ENCODE peak calls at places on chromosome 22, in ten cellular contexts. One of them, this sample, is unnamed.

GRCh38 chr22:36197601-36198146 is 3.9 kb downstream of the APOL4 start:
- DNase-seq in body of pancreas: no peak
- DNase-seq in ovary: peak; percentile 54
- DNase-seq in IMR-90: no peak
- DNase-seq in uterus: no peak
- DNase-seq in heart left ventricle: no peak
- DNase-seq in sigmoid colon: no peak
- DNase-seq in adrenal gland: peak; percentile 55
- DNase-seq in gastrocnemius medialis: no peak
- DNase-seq in right lobe of liver: no peak
- DNase-seq in this sample: no peak

GRCh38 chr22:42365337-42365865 is 66.8 kb downstream of the NFAM1 start:
- DNase-seq in body of pancreas: no peak
- DNase-seq in ovary: no peak
- DNase-seq in IMR-90: no peak
- DNase-seq in uterus: no peak
- DNase-seq in heart left ventricle: peak; percentile 46
- DNase-seq in sigmoid colon: peak; percentile 76
- DNase-seq in adrenal gland: peak; percentile 78
- DNase-seq in gastrocnemius medialis: no peak
- DNase-seq in right lobe of liver: no peak
- DNase-seq in this sample: no peak

GRCh38 chr22:49046546-49047305 is 780.9 kb downstream of the BRD1 start:
- DNase-seq in body of pancreas: peak; percentile 73
- DNase-seq in ovary: no peak
- DNase-seq in IMR-90: no peak
- DNase-seq in uterus: peak; percentile 43
- DNase-seq in heart left ventricle: no peak
- DNase-seq in sigmoid colon: no peak
- DNase-seq in adrenal gland: peak; percentile 57
- DNase-seq in gastrocnemius medialis: no peak
- DNase-seq in right lobe of liver: peak; percentile 50
- DNase-seq in this sample: no peak

GRCh38 chr22:25919452-25919851 is 177.5 kb downstream of the MYO18B start:
- DNase-seq in body of pancreas: no peak
- DNase-seq in ovary: no peak
- DNase-seq in IMR-90: no peak
- DNase-seq in uterus: no peak
- DNase-seq in heart left ventricle: no peak
- DNase-seq in sigmoid colon: no peak
- DNase-seq in adrenal gland: no peak
- DNase-seq in gastrocnemius medialis: peak; percentile 22
- DNase-seq in right lobe of liver: no peak
- DNase-seq in this sample: no peak

GRCh38 chr22:30863161-30863833 is 105.3 kb downstream of the MORC2 start:
- DNase-seq in body of pancreas: no peak
- DNase-seq in ovary: no peak
- DNase-seq in IMR-90: peak; percentile 21
- DNase-seq in uterus: no peak
- DNase-seq in heart left ventricle: peak; percentile 44
- DNase-seq in sigmoid colon: peak; percentile 50
- DNase-seq in adrenal gland: peak; percentile 48
- DNase-seq in gastrocnemius medialis: no peak
- DNase-seq in right lobe of liver: no peak
- DNase-seq in this sample: no peak

GRCh38 chr22:39282642-39283311 is 36.6 kb downstream of the RPL3 start:
- DNase-seq in body of pancreas: no peak
- DNase-seq in ovary: no peak
- DNase-seq in IMR-90: no peak
- DNase-seq in uterus: no peak
- DNase-seq in heart left ventricle: no peak
- DNase-seq in sigmoid colon: no peak
- DNase-seq in adrenal gland: peak; percentile 65
- DNase-seq in gastrocnemius medialis: no peak
- DNase-seq in right lobe of liver: peak; percentile 48
- DNase-seq in this sample: no peak

GRCh38 chr22:44355688-44356070 is 42.9 kb upstream of the SHISAL1 start:
- DNase-seq in body of pancreas: no peak
- DNase-seq in ovary: peak; percentile 31
- DNase-seq in IMR-90: no peak
- DNase-seq in uterus: peak; percentile 19
- DNase-seq in heart left ventricle: peak; percentile 21
- DNase-seq in sigmoid colon: peak; percentile 59
- DNase-seq in adrenal gland: no peak
- DNase-seq in gastrocnemius medialis: no peak
- DNase-seq in right lobe of liver: peak; percentile 10
- DNase-seq in this sample: no peak

GRCh38 chr22:42340695-42341383 is 70.4 kb upstream of the TCF20 start:
- DNase-seq in body of pancreas: peak; percentile 46
- DNase-seq in ovary: no peak
- DNase-seq in IMR-90: no peak
- DNase-seq in uterus: peak; percentile 33
- DNase-seq in heart left ventricle: no peak
- DNase-seq in sigmoid colon: peak; percentile 81
- DNase-seq in adrenal gland: peak; percentile 75
- DNase-seq in gastrocnemius medialis: no peak
- DNase-seq in right lobe of liver: no peak
- DNase-seq in this sample: no peak

GRCh38 chr22:27105142-27106025 is 448.0 kb downstream of the MIAT start:
- DNase-seq in body of pancreas: peak; percentile 37
- DNase-seq in ovary: peak; percentile 84
- DNase-seq in IMR-90: peak; percentile 86
- DNase-seq in uterus: peak; percentile 88
- DNase-seq in heart left ventricle: no peak
- DNase-seq in sigmoid colon: peak; percentile 96
- DNase-seq in adrenal gland: peak; percentile 79
- DNase-seq in gastrocnemius medialis: peak; percentile 58
- DNase-seq in right lobe of liver: no peak
- DNase-seq in this sample: no peak

GRCh38 chr22:49754674-49755590 is 72.7 kb downstream of the BRD1 start:
- DNase-seq in body of pancreas: no peak
- DNase-seq in ovary: no peak
- DNase-seq in IMR-90: no peak
- DNase-seq in uterus: no peak
- DNase-seq in heart left ventricle: peak; percentile 55
- DNase-seq in sigmoid colon: peak; percentile 44
- DNase-seq in adrenal gland: peak; percentile 25
- DNase-seq in gastrocnemius medialis: no peak
- DNase-seq in right lobe of liver: no peak
- DNase-seq in this sample: no peak

GRCh38 chr22:21673534-21674321 is 7.9 kb downstream of the PPIL2 start:
- DNase-seq in body of pancreas: no peak
- DNase-seq in ovary: no peak
- DNase-seq in IMR-90: no peak
- DNase-seq in uterus: no peak
- DNase-seq in heart left ventricle: peak; percentile 41
- DNase-seq in sigmoid colon: no peak
- DNase-seq in adrenal gland: no peak
- DNase-seq in gastrocnemius medialis: no peak
- DNase-seq in right lobe of liver: no peak
- DNase-seq in this sample: no peak
- H3K36me3 ChIP-seq in body of pancreas: peaks cover 32% of the 10 kb centered on the region
- H3K36me3 ChIP-seq in ovary: no peaks in the 10 kb centered on the region
- H3K36me3 ChIP-seq in IMR-90: peaks cover 45% of the 10 kb centered on the region
- H3K36me3 ChIP-seq in uterus: no peaks in the 10 kb centered on the region
- H3K36me3 ChIP-seq in heart left ventricle: peaks cover 23% of the 10 kb centered on the region
- H3K36me3 ChIP-seq in sigmoid colon: peaks cover 21% of the 10 kb centered on the region
- H3K36me3 ChIP-seq in adrenal gland: no peaks in the 10 kb centered on the region
- H3K36me3 ChIP-seq in gastrocnemius medialis: no peaks in the 10 kb centered on the region
- H3K36me3 ChIP-seq in right lobe of liver: peaks cover 28% of the 10 kb centered on the region
- H3K36me3 ChIP-seq in this sample: peaks cover 19% of the 10 kb centered on the region

DNA sequence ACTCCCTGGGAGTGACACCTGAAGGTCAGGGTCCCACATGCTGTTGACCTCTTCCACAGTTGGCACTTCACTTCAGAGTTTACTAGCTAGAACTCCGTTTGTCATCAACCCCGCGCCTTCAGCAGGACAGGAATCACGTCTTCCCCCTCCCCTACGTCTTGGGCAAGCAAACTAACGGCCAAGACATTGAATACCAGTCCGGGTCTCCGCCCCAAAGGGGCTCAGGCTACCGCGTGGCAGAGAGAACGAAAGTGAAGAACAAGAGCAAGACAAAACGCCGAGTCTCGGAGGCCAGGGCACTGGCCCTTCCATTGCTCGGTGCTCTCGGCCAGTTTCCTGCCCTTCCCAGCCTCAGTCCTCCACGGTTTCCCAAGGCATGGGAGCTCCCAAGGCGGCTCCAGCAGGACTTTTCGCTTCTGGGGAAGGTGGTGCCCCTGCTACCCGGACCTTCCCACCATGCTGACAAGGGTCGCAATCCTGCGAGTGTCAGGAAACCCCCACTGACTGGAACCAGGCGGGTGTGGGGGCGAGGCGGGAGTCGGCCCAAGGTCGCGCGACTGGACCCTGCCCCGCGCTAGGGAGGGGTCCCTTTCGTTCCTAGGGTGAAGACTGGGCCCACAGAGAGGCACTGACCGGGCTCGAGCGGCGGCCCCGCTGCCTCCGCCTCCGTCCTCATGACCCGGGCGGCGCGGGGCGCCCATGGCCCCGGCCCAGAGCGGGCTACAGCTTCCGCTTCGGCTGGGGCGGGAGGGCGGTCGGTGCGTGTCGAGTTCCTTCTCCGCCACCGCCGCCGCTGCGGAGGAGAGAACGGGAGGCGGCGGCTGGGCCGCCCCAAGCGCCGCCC is at the start of gene GUCD1:
- DNase-seq in body of pancreas: peak; percentile 42
- DNase-seq in ovary: peak; percentile 26
- DNase-seq in IMR-90: peak; percentile 41
- DNase-seq in uterus: no peak
- DNase-seq in heart left ventricle: peak; percentile 66
- DNase-seq in sigmoid colon: no peak
- DNase-seq in adrenal gland: peak; percentile 75
- DNase-seq in gastrocnemius medialis: peak; percentile 27
- DNase-seq in right lobe of liver: peak; percentile 50
- DNase-seq in this sample: peak; percentile 24
- TF ChIP-seq POLR2A in body of pancreas: peak; percentile 74
- TF ChIP-seq POLR2A in ovary: peak; percentile 74
- TF ChIP-seq POLR2A in IMR-90: peak; percentile 62
- TF ChIP-seq POLR2A in uterus: peak; percentile 48
- TF ChIP-seq POLR2A in heart left ventricle: peak; percentile 96
- TF ChIP-seq POLR2A in sigmoid colon: peak; percentile 81
- TF ChIP-seq POLR2A in adrenal gland: peak; percentile 68
- TF ChIP-seq POLR2A in gastrocnemius medialis: peak; percentile 94
- TF ChIP-seq POLR2A in right lobe of liver: peak; percentile 96
- TF ChIP-seq POLR2A in this sample: peak; percentile 82

GRCh38 chr22:46086577-46087335 is 63.6 kb upstream of the PPARA start:
- DNase-seq in body of pancreas: peak; percentile 46
- DNase-seq in ovary: no peak
- DNase-seq in IMR-90: peak; percentile 29
- DNase-seq in uterus: peak; percentile 48
- DNase-seq in heart left ventricle: peak; percentile 63
- DNase-seq in sigmoid colon: peak; percentile 73
- DNase-seq in adrenal gland: peak; percentile 67
- DNase-seq in gastrocnemius medialis: no peak
- DNase-seq in right lobe of liver: peak; percentile 41
- DNase-seq in this sample: no peak
- H3K36me3 ChIP-seq in body of pancreas: no peaks in the 10 kb centered on the region
- H3K36me3 ChIP-seq in ovary: no peaks in the 10 kb centered on the region
- H3K36me3 ChIP-seq in IMR-90: peaks cover 45% of the 10 kb centered on the region
- H3K36me3 ChIP-seq in uterus: no peaks in the 10 kb centered on the region
- H3K36me3 ChIP-seq in heart left ventricle: peaks cover 18% of the 10 kb centered on the region
- H3K36me3 ChIP-seq in sigmoid colon: no peaks in the 10 kb centered on the region
- H3K36me3 ChIP-seq in adrenal gland: no peaks in the 10 kb centered on the region
- H3K36me3 ChIP-seq in gastrocnemius medialis: no peaks in the 10 kb centered on the region
- H3K36me3 ChIP-seq in right lobe of liver: peaks cover 5% of the 10 kb centered on the region
- H3K36me3 ChIP-seq in this sample: no peaks in the 10 kb centered on the region

GRCh38 chr22:20004464-20004863 is 12.2 kb downstream of the ARVCF start:
- DNase-seq in body of pancreas: no peak
- DNase-seq in ovary: no peak
- DNase-seq in IMR-90: no peak
- DNase-seq in uterus: no peak
- DNase-seq in heart left ventricle: no peak
- DNase-seq in sigmoid colon: no peak
- DNase-seq in adrenal gland: no peak
- DNase-seq in gastrocnemius medialis: no peak
- DNase-seq in right lobe of liver: no peak
- DNase-seq in this sample: no peak

GRCh38 chr22:20003304-20003703 is 13.3 kb downstream of the ARVCF start:
- DNase-seq in body of pancreas: no peak
- DNase-seq in ovary: no peak
- DNase-seq in IMR-90: no peak
- DNase-seq in uterus: no peak
- DNase-seq in heart left ventricle: no peak
- DNase-seq in sigmoid colon: no peak
- DNase-seq in adrenal gland: no peak
- DNase-seq in gastrocnemius medialis: no peak
- DNase-seq in right lobe of liver: no peak
- DNase-seq in this sample: no peak

GRCh38 chr22:20002098-20002497 is 14.5 kb downstream of the ARVCF start:
- DNase-seq in body of pancreas: no peak
- DNase-seq in ovary: no peak
- DNase-seq in IMR-90: no peak
- DNase-seq in uterus: no peak
- DNase-seq in heart left ventricle: peak; percentile 45
- DNase-seq in sigmoid colon: no peak
- DNase-seq in adrenal gland: no peak
- DNase-seq in gastrocnemius medialis: no peak
- DNase-seq in right lobe of liver: no peak
- DNase-seq in this sample: no peak

GRCh38 chr22:20001082-20001638 is 15.5 kb downstream of the ARVCF start:
- DNase-seq in body of pancreas: no peak
- DNase-seq in ovary: no peak
- DNase-seq in IMR-90: peak; percentile 43
- DNase-seq in uterus: no peak
- DNase-seq in heart left ventricle: peak; percentile 30
- DNase-seq in sigmoid colon: no peak
- DNase-seq in adrenal gland: no peak
- DNase-seq in gastrocnemius medialis: no peak
- DNase-seq in right lobe of liver: no peak
- DNase-seq in this sample: no peak

GRCh38 chr22:20002661-20003060 is 14.0 kb downstream of the ARVCF start:
- DNase-seq in body of pancreas: no peak
- DNase-seq in ovary: no peak
- DNase-seq in IMR-90: no peak
- DNase-seq in uterus: no peak
- DNase-seq in heart left ventricle: peak; percentile 17
- DNase-seq in sigmoid colon: no peak
- DNase-seq in adrenal gland: no peak
- DNase-seq in gastrocnemius medialis: no peak
- DNase-seq in right lobe of liver: no peak
- DNase-seq in this sample: no peak
- TF ChIP-seq POLR2A in body of pancreas: no peak
- TF ChIP-seq POLR2A in ovary: no peak
- TF ChIP-seq POLR2A in IMR-90: no peak
- TF ChIP-seq POLR2A in uterus: no peak
- TF ChIP-seq POLR2A in heart left ventricle: no peak
- TF ChIP-seq POLR2A in sigmoid colon: no peak
- TF ChIP-seq POLR2A in adrenal gland: no peak
- TF ChIP-seq POLR2A in gastrocnemius medialis: no peak
- TF ChIP-seq POLR2A in right lobe of liver: no peak
- TF ChIP-seq POLR2A in this sample: no peak

GRCh38 chr22:20833225-20833665 is 25.4 kb downstream of the PI4KA start:
- DNase-seq in body of pancreas: no peak
- DNase-seq in ovary: no peak
- DNase-seq in IMR-90: no peak
- DNase-seq in uterus: no peak
- DNase-seq in heart left ventricle: no peak
- DNase-seq in sigmoid colon: no peak
- DNase-seq in adrenal gland: peak; percentile 35
- DNase-seq in gastrocnemius medialis: no peak
- DNase-seq in right lobe of liver: no peak
- DNase-seq in this sample: no peak
- H3K36me3 ChIP-seq in body of pancreas: peaks cover 7% of the 10 kb centered on the region
- H3K36me3 ChIP-seq in ovary: peaks cover 3% of the 10 kb centered on the region
- H3K36me3 ChIP-seq in IMR-90: peaks cover 20% of the 10 kb centered on the region
- H3K36me3 ChIP-seq in uterus: no peaks in the 10 kb centered on the region
- H3K36me3 ChIP-seq in heart left ventricle: peaks cover 20% of the 10 kb centered on the region
- H3K36me3 ChIP-seq in sigmoid colon: peaks cover 14% of the 10 kb centered on the region
- H3K36me3 ChIP-seq in adrenal gland: no peaks in the 10 kb centered on the region
- H3K36me3 ChIP-seq in gastrocnemius medialis: no peaks in the 10 kb centered on the region
- H3K36me3 ChIP-seq in right lobe of liver: peaks cover 23% of the 10 kb centered on the region
- H3K36me3 ChIP-seq in this sample: no peaks in the 10 kb centered on the region

GRCh38 chr22:22388494-22388893 is 120.0 kb downstream of the ZNF280B start:
- DNase-seq in body of pancreas: no peak
- DNase-seq in ovary: no peak
- DNase-seq in IMR-90: no peak
- DNase-seq in uterus: no peak
- DNase-seq in heart left ventricle: no peak
- DNase-seq in sigmoid colon: no peak
- DNase-seq in adrenal gland: no peak
- DNase-seq in gastrocnemius medialis: no peak
- DNase-seq in right lobe of liver: no peak
- DNase-seq in this sample: no peak
- TF ChIP-seq POLR2A in body of pancreas: no peak
- TF ChIP-seq POLR2A in ovary: no peak
- TF ChIP-seq POLR2A in IMR-90: no peak
- TF ChIP-seq POLR2A in uterus: no peak
- TF ChIP-seq POLR2A in heart left ventricle: no peak
- TF ChIP-seq POLR2A in sigmoid colon: no peak
- TF ChIP-seq POLR2A in adrenal gland: no peak
- TF ChIP-seq POLR2A in gastrocnemius medialis: no peak
- TF ChIP-seq POLR2A in right lobe of liver: no peak
- TF ChIP-seq POLR2A in this sample: no peak